ENCODE peak calls at places on chromosomes 11 and 22, in five cellular contexts. B is cardiac muscle cell, Z is tibial nerve, I is heart left ventricle, S is stomach. X is an unnamed sample.

GRCh38 chr22:19987394-19988306 is 29.0 kb downstream of the ARVCF start:
- DNase-seq in B (no peak), S (no peak), Z (no peak), I (no peak), X (no peak)

GRCh38 chr11:75339685-75340409 is 11.6 kb downstream of the ARRB1 start:
- DNase-seq in B (no peak), Z (no peak), S (no peak), I (no peak), X (no peak)

GRCh38 chr11:115170133-115170815 is 333.9 kb downstream of the CADM1 start:
- DNase-seq in B (peak), Z (peak), S (no peak), I (no peak), X (peak)

GRCh38 chr11:108346451-108346850 is 120.9 kb downstream of the C11orf65 start:
- DNase-seq in S (no peak), I (no peak), Z (no peak), B (no peak), X (no peak)

GRCh38 chr22:42863349-42863911 is 6.4 kb upstream of the ARFGAP3 start:
- DNase-seq in B (peak), Z (no peak), S (no peak), I (no peak), X (peak)

GRCh38 chr11:33997473-33998347 is 53.8 kb upstream of the CAPRIN1 start:
- DNase-seq in B (peak), Z (no peak), S (no peak), I (no peak), X (no peak)

GRCh38 chr11:5288912-5289525 is 12.7 kb downstream of the OR51B4 start:
- DNase-seq in I (no peak), Z (no peak), B (no peak), S (no peak), X (no peak)

GRCh38 chr11:25377466-25377865 is 880.6 kb downstream of the LUZP2 start:
- DNase-seq in I (no peak), Z (no peak), B (no peak), S (no peak), X (no peak)

GRCh38 chr22:38309614-38310517 is 7.4 kb downstream of the CSNK1E start:
- DNase-seq in Z (no peak), I (no peak), B (no peak), S (no peak), X (no peak)

GRCh38 chr22:47163876-47164513 is 401.5 kb downstream of the TBC1D22A start:
- DNase-seq in I (peak), B (no peak), Z (no peak), S (no peak), X (no peak)

GRCh38 chr11:7186190-7186589 is 65.5 kb upstream of the SYT9 start:
- DNase-seq in I (no peak), Z (no peak), S (no peak), B (no peak), X (no peak)

GRCh38 chr22:31818481-31819392 is 64.9 kb downstream of the DEPDC5 start:
- DNase-seq in B (peak), I (no peak), S (no peak), Z (no peak), X (no peak)

GRCh38 chr11:42536961-42537360 is 774.8 kb upstream of the API5 start:
- DNase-seq in I (no peak), B (no peak), Z (no peak), S (no peak), X (no peak)

GRCh38 chr22:32994046-32994827 is 63.9 kb downstream of the SYN3 start:
- DNase-seq in S (no peak), B (no peak), Z (no peak), I (no peak), X (no peak)

GRCh38 chr11:36300651-36301050 is 4.6 kb downstream of the PRR5L start:
- DNase-seq in B (peak), Z (peak), S (peak), I (peak), X (no peak)

GRCh38 chr11:61967924-61968757 is 707 bp upstream of the FTH1 start:
- DNase-seq in B (no peak), I (peak), S (peak), Z (no peak), X (peak)

GRCh38 chr22:48099251-48099650 is 1336.8 kb downstream of the TBC1D22A start:
- DNase-seq in I (no peak), B (no peak), Z (no peak), S (peak), X (no peak)

GRCh38 chr11:113779496-113779895 is at the start of gene CLDN25:
- DNase-seq in S (no peak), Z (no peak), I (no peak), B (no peak), X (no peak)

GRCh38 chr22:40400173-40400572 is 29.8 kb downstream of the SGSM3 start:
- DNase-seq in I (no peak), B (no peak), Z (no peak), S (peak), X (peak)

GRCh38 chr22:26318975-26319374 is 110.1 kb upstream of the ASPHD2 start:
- DNase-seq in Z (no peak), I (no peak), S (no peak), B (no peak), X (peak)
- TF ChIP-seq CTCF in Z (no peak), I (no peak), S (no peak), B (no peak), X (peak)

GRCh38 chr11:111918390-111919256 is at the start of gene C11orf52:
- DNase-seq in B (peak), S (peak), Z (no peak), I (no peak), X (no peak)
- H3K4me3 ChIP-seq in B (no peak), S (peak), Z (no peak), I (peak), X (no peak)

GRCh38 chr22:22810018-22810427 is 77.6 kb upstream of the IGLL5 start:
- DNase-seq in Z (peak), S (peak), B (peak), I (peak), X (no peak)
- TF ChIP-seq CTCF in Z (peak), S (peak), B (peak), I (peak), X (no peak)

GRCh38 chr11:12290477-12290922 is 86.9 kb upstream of the PARVA start:
- DNase-seq in S (peak), I (no peak), B (peak), Z (no peak), X (no peak)
- H3K4me3 ChIP-seq in S (no peak), I (no peak), B (no peak), Z (no peak), X (no peak)

DNA sequence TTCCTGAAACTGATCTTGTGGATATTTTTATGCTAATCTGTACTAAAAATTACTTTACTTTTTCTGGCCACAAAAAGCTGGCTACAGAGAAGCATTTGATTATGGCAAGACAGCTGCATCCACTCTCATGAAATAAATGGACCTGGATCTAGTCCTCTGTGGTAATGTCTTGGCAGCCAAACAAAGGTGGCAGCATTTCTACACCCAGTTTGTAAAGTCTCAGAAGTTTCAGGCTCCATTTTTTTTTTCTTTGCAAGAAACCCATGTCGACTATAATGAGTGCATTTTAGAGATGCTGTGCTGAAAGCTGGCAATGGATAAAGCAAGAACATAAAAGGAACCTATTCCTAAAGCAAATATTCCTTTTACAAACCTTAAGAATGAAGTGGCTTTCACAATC is 33.5 kb downstream of the THAP12 start:
- DNase-seq in B (peak), Z (no peak), S (no peak), I (no peak), X (no peak)
- TF ChIP-seq CTCF in B (peak), Z (no peak), S (no peak), I (no peak), X (no peak)

X was measured in GM12865.